ENCODE peak calls at places on chromosomes 2 and 18, in four cellular contexts. One of them, this sample, is unnamed.

GRCh38 chr2:41948397-41948763 is 99.4 kb upstream of the PKDCC start:
- DNase-seq in HuH-7.5: no peak
- DNase-seq in T-helper 1 cell: no peak
- DNase-seq in epithelial cell of esophagus: no peak
- DNase-seq in this sample: no peak

GRCh38 chr18:67216846-67217245 is 299.7 kb downstream of the DSEL start:
- DNase-seq in HuH-7.5: no peak
- DNase-seq in T-helper 1 cell: no peak
- DNase-seq in epithelial cell of esophagus: no peak
- DNase-seq in this sample: no peak

GRCh38 chr2:220452561-220452960 is 825.1 kb downstream of the SLC4A3 start:
- DNase-seq in HuH-7.5: no peak
- DNase-seq in T-helper 1 cell: no peak
- DNase-seq in epithelial cell of esophagus: no peak
- DNase-seq in this sample: no peak

GRCh38 chr2:123717616-123718279 is 307.3 kb upstream of the CNTNAP5 start:
- DNase-seq in HuH-7.5: no peak
- DNase-seq in T-helper 1 cell: no peak
- DNase-seq in epithelial cell of esophagus: no peak
- DNase-seq in this sample: no peak

GRCh38 chr2:128137094-128137616 is 46.2 kb downstream of the UGGT1 start:
- DNase-seq in HuH-7.5: no peak
- DNase-seq in T-helper 1 cell: no peak
- DNase-seq in epithelial cell of esophagus: no peak
- DNase-seq in this sample: no peak

GRCh38 chr2:140257692-140258300 is 1477.6 kb upstream of the NXPH2 start:
- DNase-seq in HuH-7.5: no peak
- DNase-seq in T-helper 1 cell: no peak
- DNase-seq in epithelial cell of esophagus: peak
- DNase-seq in this sample: no peak

GRCh38 chr2:120042359-120042758 is 29.5 kb downstream of the EPB41L5 start:
- DNase-seq in HuH-7.5: no peak
- DNase-seq in T-helper 1 cell: no peak
- DNase-seq in epithelial cell of esophagus: no peak
- DNase-seq in this sample: no peak

GRCh38 chr2:43707255-43707654 is 31.0 kb upstream of the C1GALT1C1L start:
- DNase-seq in HuH-7.5: no peak
- DNase-seq in T-helper 1 cell: no peak
- DNase-seq in epithelial cell of esophagus: peak
- DNase-seq in this sample: no peak

GRCh38 chr2:191888400-191889166 is 41.7 kb upstream of the CAVIN2 start:
- DNase-seq in HuH-7.5: no peak
- DNase-seq in T-helper 1 cell: no peak
- DNase-seq in epithelial cell of esophagus: no peak
- DNase-seq in this sample: no peak

GRCh38 chr2:28507806-28508764 is 12.2 kb downstream of the PLB1 start:
- DNase-seq in HuH-7.5: peak
- DNase-seq in T-helper 1 cell: no peak
- DNase-seq in epithelial cell of esophagus: peak
- DNase-seq in this sample: peak